ENCODE peak calls at places on chromosomes 6 and 20, in ten cellular contexts. One of them, this sample, is unnamed.
A peak's percentile ranks its signal among the peaks of the same experiment; 100 is the strongest.

GRCh38 chr20:23637282-23638221 is at the start of gene CST3:
- DNase-seq in body of pancreas: peak; percentile 91
- DNase-seq in activated naive CD4-positive, alpha-beta T cell treated with anti-CD3 and anti-CD28 coated beads, Interleukin-2, amount 50 U/mL, for 72 hours: no peak
- DNase-seq in GM04504: peak; percentile 67
- DNase-seq in HFFc6: peak; percentile 79
- DNase-seq in NK-92 treated with Interleukin-12 subunit alpha and Interleukin-12 subunit beta, amount 100 ng/mL, for 24 hours: no peak
- DNase-seq in heart left ventricle: peak; percentile 95
- DNase-seq in AG09319: peak; percentile 69
- DNase-seq in fibroblast of villous mesenchyme: peak; percentile 91
- DNase-seq in amygdala: peak; percentile 44
- DNase-seq in this sample: no peak

GRCh38 chr20:59149678-59150504 is 13.7 kb upstream of the ZNF831 start:
- DNase-seq in body of pancreas: no peak
- DNase-seq in activated naive CD4-positive, alpha-beta T cell treated with anti-CD3 and anti-CD28 coated beads, Interleukin-2, amount 50 U/mL, for 72 hours: peak; percentile 72
- DNase-seq in GM04504: no peak
- DNase-seq in HFFc6: no peak
- DNase-seq in NK-92 treated with Interleukin-12 subunit alpha and Interleukin-12 subunit beta, amount 100 ng/mL, for 24 hours: peak; percentile 36
- DNase-seq in heart left ventricle: no peak
- DNase-seq in AG09319: no peak
- DNase-seq in fibroblast of villous mesenchyme: no peak
- DNase-seq in amygdala: no peak
- DNase-seq in this sample: peak; percentile 40

GRCh38 chr20:49323622-49324238 is 45.9 kb upstream of the ZNFX1 start:
- DNase-seq in body of pancreas: no peak
- DNase-seq in activated naive CD4-positive, alpha-beta T cell treated with anti-CD3 and anti-CD28 coated beads, Interleukin-2, amount 50 U/mL, for 72 hours: no peak
- DNase-seq in GM04504: peak; percentile 54
- DNase-seq in HFFc6: peak; percentile 63
- DNase-seq in NK-92 treated with Interleukin-12 subunit alpha and Interleukin-12 subunit beta, amount 100 ng/mL, for 24 hours: peak; percentile 43
- DNase-seq in heart left ventricle: no peak
- DNase-seq in AG09319: peak; percentile 57
- DNase-seq in fibroblast of villous mesenchyme: peak; percentile 67
- DNase-seq in amygdala: no peak
- DNase-seq in this sample: no peak

GRCh38 chr6:101294051-101294638 is 99.4 kb upstream of the GRIK2 start:
- DNase-seq in body of pancreas: no peak
- DNase-seq in activated naive CD4-positive, alpha-beta T cell treated with anti-CD3 and anti-CD28 coated beads, Interleukin-2, amount 50 U/mL, for 72 hours: no peak
- DNase-seq in GM04504: no peak
- DNase-seq in HFFc6: peak; percentile 3
- DNase-seq in NK-92 treated with Interleukin-12 subunit alpha and Interleukin-12 subunit beta, amount 100 ng/mL, for 24 hours: no peak
- DNase-seq in heart left ventricle: no peak
- DNase-seq in AG09319: no peak
- DNase-seq in fibroblast of villous mesenchyme: no peak
- DNase-seq in amygdala: no peak
- DNase-seq in this sample: no peak

GRCh38 chr6:150535818-150536220 is 63.9 kb upstream of the PLEKHG1 start:
- DNase-seq in body of pancreas: no peak
- DNase-seq in activated naive CD4-positive, alpha-beta T cell treated with anti-CD3 and anti-CD28 coated beads, Interleukin-2, amount 50 U/mL, for 72 hours: no peak
- DNase-seq in GM04504: no peak
- DNase-seq in HFFc6: no peak
- DNase-seq in NK-92 treated with Interleukin-12 subunit alpha and Interleukin-12 subunit beta, amount 100 ng/mL, for 24 hours: no peak
- DNase-seq in heart left ventricle: no peak
- DNase-seq in AG09319: no peak
- DNase-seq in fibroblast of villous mesenchyme: no peak
- DNase-seq in amygdala: no peak
- DNase-seq in this sample: no peak

GRCh38 chr20:11387189-11387754 is 530.4 kb upstream of the BTBD3 start:
- DNase-seq in body of pancreas: no peak
- DNase-seq in activated naive CD4-positive, alpha-beta T cell treated with anti-CD3 and anti-CD28 coated beads, Interleukin-2, amount 50 U/mL, for 72 hours: no peak
- DNase-seq in GM04504: peak; percentile 71
- DNase-seq in HFFc6: peak; percentile 81
- DNase-seq in NK-92 treated with Interleukin-12 subunit alpha and Interleukin-12 subunit beta, amount 100 ng/mL, for 24 hours: no peak
- DNase-seq in heart left ventricle: no peak
- DNase-seq in AG09319: no peak
- DNase-seq in fibroblast of villous mesenchyme: peak; percentile 92
- DNase-seq in amygdala: no peak
- DNase-seq in this sample: no peak

GRCh38 chr6:16707101-16707783 is 54.0 kb downstream of the ATXN1 start:
- DNase-seq in body of pancreas: no peak
- DNase-seq in activated naive CD4-positive, alpha-beta T cell treated with anti-CD3 and anti-CD28 coated beads, Interleukin-2, amount 50 U/mL, for 72 hours: no peak
- DNase-seq in GM04504: no peak
- DNase-seq in HFFc6: no peak
- DNase-seq in NK-92 treated with Interleukin-12 subunit alpha and Interleukin-12 subunit beta, amount 100 ng/mL, for 24 hours: no peak
- DNase-seq in heart left ventricle: no peak
- DNase-seq in AG09319: no peak
- DNase-seq in fibroblast of villous mesenchyme: no peak
- DNase-seq in amygdala: no peak
- DNase-seq in this sample: no peak

GRCh38 chr6:145277358-145278097 is 457.8 kb downstream of the EPM2A start:
- DNase-seq in body of pancreas: no peak
- DNase-seq in activated naive CD4-positive, alpha-beta T cell treated with anti-CD3 and anti-CD28 coated beads, Interleukin-2, amount 50 U/mL, for 72 hours: no peak
- DNase-seq in GM04504: no peak
- DNase-seq in HFFc6: no peak
- DNase-seq in NK-92 treated with Interleukin-12 subunit alpha and Interleukin-12 subunit beta, amount 100 ng/mL, for 24 hours: no peak
- DNase-seq in heart left ventricle: peak; percentile 37
- DNase-seq in AG09319: no peak
- DNase-seq in fibroblast of villous mesenchyme: no peak
- DNase-seq in amygdala: no peak
- DNase-seq in this sample: no peak

GRCh38 chr6:10381133-10381829 is 33.6 kb downstream of the TFAP2A start:
- DNase-seq in body of pancreas: no peak
- DNase-seq in activated naive CD4-positive, alpha-beta T cell treated with anti-CD3 and anti-CD28 coated beads, Interleukin-2, amount 50 U/mL, for 72 hours: peak; percentile 8
- DNase-seq in GM04504: no peak
- DNase-seq in HFFc6: no peak
- DNase-seq in NK-92 treated with Interleukin-12 subunit alpha and Interleukin-12 subunit beta, amount 100 ng/mL, for 24 hours: no peak
- DNase-seq in heart left ventricle: no peak
- DNase-seq in AG09319: no peak
- DNase-seq in fibroblast of villous mesenchyme: no peak
- DNase-seq in amygdala: no peak
- DNase-seq in this sample: peak; percentile 14

GRCh38 chr6:82750570-82750969 is 315.1 kb downstream of the UBE3D start:
- DNase-seq in body of pancreas: no peak
- DNase-seq in activated naive CD4-positive, alpha-beta T cell treated with anti-CD3 and anti-CD28 coated beads, Interleukin-2, amount 50 U/mL, for 72 hours: no peak
- DNase-seq in GM04504: peak; percentile 44
- DNase-seq in HFFc6: peak; percentile 13
- DNase-seq in NK-92 treated with Interleukin-12 subunit alpha and Interleukin-12 subunit beta, amount 100 ng/mL, for 24 hours: no peak
- DNase-seq in heart left ventricle: no peak
- DNase-seq in AG09319: peak; percentile 81
- DNase-seq in fibroblast of villous mesenchyme: peak; percentile 38
- DNase-seq in amygdala: no peak
- DNase-seq in this sample: no peak

GRCh38 chr6:71886184-71887005 is at the start of gene RIMS1:
- DNase-seq in body of pancreas: peak; percentile 19
- DNase-seq in activated naive CD4-positive, alpha-beta T cell treated with anti-CD3 and anti-CD28 coated beads, Interleukin-2, amount 50 U/mL, for 72 hours: peak; percentile 3
- DNase-seq in GM04504: no peak
- DNase-seq in HFFc6: peak; percentile 11
- DNase-seq in NK-92 treated with Interleukin-12 subunit alpha and Interleukin-12 subunit beta, amount 100 ng/mL, for 24 hours: no peak
- DNase-seq in heart left ventricle: no peak
- DNase-seq in AG09319: no peak
- DNase-seq in fibroblast of villous mesenchyme: no peak
- DNase-seq in amygdala: peak; percentile 7
- DNase-seq in this sample: no peak

GRCh38 chr20:41694796-41695195 is 76.6 kb upstream of the CHD6 start:
- DNase-seq in body of pancreas: no peak
- DNase-seq in activated naive CD4-positive, alpha-beta T cell treated with anti-CD3 and anti-CD28 coated beads, Interleukin-2, amount 50 U/mL, for 72 hours: no peak
- DNase-seq in GM04504: no peak
- DNase-seq in HFFc6: no peak
- DNase-seq in NK-92 treated with Interleukin-12 subunit alpha and Interleukin-12 subunit beta, amount 100 ng/mL, for 24 hours: no peak
- DNase-seq in heart left ventricle: no peak
- DNase-seq in AG09319: no peak
- DNase-seq in fibroblast of villous mesenchyme: no peak
- DNase-seq in amygdala: no peak
- DNase-seq in this sample: no peak

GRCh38 chr20:58125726-58126125 is 102.7 kb downstream of the ANKRD60 start:
- DNase-seq in body of pancreas: no peak
- DNase-seq in activated naive CD4-positive, alpha-beta T cell treated with anti-CD3 and anti-CD28 coated beads, Interleukin-2, amount 50 U/mL, for 72 hours: no peak
- DNase-seq in GM04504: no peak
- DNase-seq in HFFc6: no peak
- DNase-seq in NK-92 treated with Interleukin-12 subunit alpha and Interleukin-12 subunit beta, amount 100 ng/mL, for 24 hours: no peak
- DNase-seq in heart left ventricle: no peak
- DNase-seq in AG09319: no peak
- DNase-seq in fibroblast of villous mesenchyme: no peak
- DNase-seq in amygdala: no peak
- DNase-seq in this sample: no peak

This sample was measured in activated B cell treated with CpG ODN at 0.5 μM for 24 hours.